ENCODE peak calls at places on chromosomes 2 and 18, in five cellular contexts. X is prostate gland, I is K562, C is HL-60, M is stomach. E is an unnamed sample.

GRCh38 chr2:39243469-39244123 is at the start of gene CDKL4:
- DNase-seq in X (no peak), I (no peak), C (peak), M (no peak), E (no peak)

GRCh38 chr18:79772865-79773696 is 24.7 kb upstream of the KCNG2 start:
- DNase-seq in X (no peak), I (no peak), C (no peak), M (no peak), E (peak)

GRCh38 chr2:237482485-237482884 is 4.6 kb upstream of the MLPH start:
- DNase-seq in X (peak), I (no peak), C (no peak), M (peak), E (peak)

GRCh38 chr2:63056309-63057065 is 5.9 kb downstream of the OTX1 start:
- DNase-seq in X (no peak), I (no peak), C (no peak), M (no peak), E (no peak)

GRCh38 chr18:58058720-58059119 is 14.7 kb downstream of the NEDD4L start:
- DNase-seq in X (no peak), I (peak), C (no peak), M (no peak), E (no peak)

GRCh38 chr2:101200714-101201113 is 49.5 kb upstream of the TBC1D8 start:
- DNase-seq in X (peak), I (no peak), C (no peak), M (no peak), E (no peak)

GRCh38 chr2:65031341-65032015 is 24.7 kb upstream of the CEP68 start:
- DNase-seq in X (peak), I (no peak), C (no peak), M (peak), E (no peak)

GRCh38 chr2:10777111-10777841 is 35.3 kb downstream of the PDIA6 start:
- DNase-seq in X (no peak), I (no peak), C (no peak), M (peak), E (no peak)

GRCh38 chr18:77019641-77020040 is 112.9 kb downstream of the MBP start:
- DNase-seq in X (no peak), I (no peak), C (no peak), M (no peak), E (no peak)

GRCh38 chr2:56132138-56132537 is 51.7 kb upstream of the CCDC85A start:
- DNase-seq in X (no peak), I (peak), C (no peak), M (no peak), E (no peak)

GRCh38 chr18:76499596-76500340 is 4.7 kb upstream of the ZNF516 start:
- DNase-seq in X (no peak), I (no peak), C (peak), M (no peak), E (no peak)

GRCh38 chr2:219178377-219179175 is 501 bp downstream of the RETREG2 start:
- DNase-seq in X (peak), I (peak), C (no peak), M (peak), E (no peak)

GRCh38 chr2:17104454-17104853 is 413.8 kb downstream of the RAD51AP2 start:
- DNase-seq in X (no peak), I (no peak), C (no peak), M (no peak), E (no peak)

GRCh38 chr2:75200140-75200985 is 1.0 kb upstream of the TACR1 start:
- DNase-seq in X (peak), I (no peak), C (no peak), M (peak), E (no peak)

GRCh38 chr2:190535119-190535439 is 557 bp upstream of the NEMP2 start:
- DNase-seq in X (no peak), I (no peak), C (no peak), M (no peak), E (no peak)

GRCh38 chr2:175366814-175367213 is 185.3 kb upstream of the ATP5MC3 start:
- DNase-seq in X (peak), I (peak), C (peak), M (no peak), E (no peak)

GRCh38 chr18:66344227-66344626 is 259.7 kb downstream of the CDH19 start:
- DNase-seq in X (no peak), I (no peak), C (no peak), M (no peak), E (no peak)

GRCh38 chr2:123720760-123721159 is 304.3 kb upstream of the CNTNAP5 start:
- DNase-seq in X (no peak), I (no peak), C (no peak), M (no peak), E (no peak)

GRCh38 chr2:74414913-74415761 is 6.3 kb downstream of the C2orf81 start:
- DNase-seq in X (peak), I (no peak), C (no peak), M (peak), E (no peak)

GRCh38 chr2:79860233-79861058 is 347.6 kb downstream of the CTNNA2 start:
- DNase-seq in X (no peak), I (peak), C (no peak), M (no peak), E (no peak)

GRCh38 chr2:171579481-171579880 is 57.2 kb downstream of the CYBRD1 start:
- DNase-seq in X (no peak), I (no peak), C (no peak), M (no peak), E (no peak)

GRCh38 chr2:95670167-95670566 is 78.4 kb downstream of the TRIM43 start:
- DNase-seq in X (no peak), I (no peak), C (no peak), M (no peak), E (no peak)

GRCh38 chr2:69138793-69139510 is 126.0 kb downstream of the ANTXR1 start:
- DNase-seq in X (no peak), I (no peak), C (no peak), M (no peak), E (no peak)

GRCh38 chr2:138155304-138155703 is 191.0 kb downstream of the HNMT start:
- DNase-seq in X (no peak), I (no peak), C (no peak), M (no peak), E (no peak)

GRCh38 chr2:196279496-196279895 is 108.1 kb upstream of the STK17B start:
- DNase-seq in X (no peak), I (no peak), C (no peak), M (no peak), E (no peak)

GRCh38 chr18:55300469-55301195 is 287.4 kb downstream of the TCF4 start:
- DNase-seq in X (no peak), I (peak), C (no peak), M (no peak), E (no peak)

GRCh38 chr2:2528801-2529200 is 197.7 kb upstream of the MYT1L start:
- DNase-seq in X (no peak), I (no peak), C (no peak), M (no peak), E (no peak)

GRCh38 chr2:217069263-217070042 is 209.6 kb upstream of the TNP1 start:
- DNase-seq in X (no peak), I (no peak), C (no peak), M (no peak), E (no peak)

GRCh38 chr2:232230557-232230956 is 148.0 kb upstream of the ALPP start:
- DNase-seq in X (no peak), I (peak), C (no peak), M (peak), E (no peak)

GRCh38 chr2:50948691-50949090 is 83.2 kb downstream of the NRXN1 start:
- DNase-seq in X (no peak), I (no peak), C (no peak), M (no peak), E (no peak)

GRCh38 chr2:99706734-99707133 is 216.9 kb upstream of the REV1 start:
- DNase-seq in X (no peak), I (no peak), C (no peak), M (no peak), E (no peak)

DNA sequence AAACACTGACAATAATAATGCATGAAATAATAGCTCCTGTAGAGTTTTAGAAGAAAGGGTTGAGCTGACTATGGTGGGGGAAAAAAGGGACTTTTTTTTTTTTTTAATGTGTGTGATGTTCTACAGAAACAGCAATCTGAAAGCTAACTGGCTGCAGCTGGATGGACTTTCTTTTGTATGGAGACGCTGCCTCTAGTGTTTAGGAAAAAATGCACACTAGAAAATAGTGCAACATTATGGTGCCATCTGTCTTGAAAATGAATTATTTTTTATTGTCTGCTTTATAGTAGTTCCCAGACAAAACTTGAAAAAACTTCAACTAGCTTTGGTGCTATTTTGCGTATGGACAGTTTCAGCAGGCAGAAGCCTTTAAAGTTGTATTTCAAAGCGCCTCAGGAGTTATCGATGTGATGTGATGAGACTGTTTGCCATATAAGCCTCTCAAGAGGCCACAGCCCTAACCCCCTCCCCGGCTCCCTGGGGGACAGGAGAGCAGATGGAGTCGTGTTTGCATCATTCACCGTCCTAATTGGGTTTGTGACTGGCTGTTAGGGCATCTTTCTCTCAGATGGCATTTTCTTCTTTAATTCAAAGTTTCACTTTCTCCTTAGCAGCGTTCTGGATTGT is 86.9 kb downstream of the LTBP1 start:
- DNase-seq in X (no peak), I (no peak), C (no peak), M (no peak), E (no peak)
- H3K4me3 ChIP-seq in X (no peak), I (no peak), C (no peak), M (peak), E (no peak)

DNA sequence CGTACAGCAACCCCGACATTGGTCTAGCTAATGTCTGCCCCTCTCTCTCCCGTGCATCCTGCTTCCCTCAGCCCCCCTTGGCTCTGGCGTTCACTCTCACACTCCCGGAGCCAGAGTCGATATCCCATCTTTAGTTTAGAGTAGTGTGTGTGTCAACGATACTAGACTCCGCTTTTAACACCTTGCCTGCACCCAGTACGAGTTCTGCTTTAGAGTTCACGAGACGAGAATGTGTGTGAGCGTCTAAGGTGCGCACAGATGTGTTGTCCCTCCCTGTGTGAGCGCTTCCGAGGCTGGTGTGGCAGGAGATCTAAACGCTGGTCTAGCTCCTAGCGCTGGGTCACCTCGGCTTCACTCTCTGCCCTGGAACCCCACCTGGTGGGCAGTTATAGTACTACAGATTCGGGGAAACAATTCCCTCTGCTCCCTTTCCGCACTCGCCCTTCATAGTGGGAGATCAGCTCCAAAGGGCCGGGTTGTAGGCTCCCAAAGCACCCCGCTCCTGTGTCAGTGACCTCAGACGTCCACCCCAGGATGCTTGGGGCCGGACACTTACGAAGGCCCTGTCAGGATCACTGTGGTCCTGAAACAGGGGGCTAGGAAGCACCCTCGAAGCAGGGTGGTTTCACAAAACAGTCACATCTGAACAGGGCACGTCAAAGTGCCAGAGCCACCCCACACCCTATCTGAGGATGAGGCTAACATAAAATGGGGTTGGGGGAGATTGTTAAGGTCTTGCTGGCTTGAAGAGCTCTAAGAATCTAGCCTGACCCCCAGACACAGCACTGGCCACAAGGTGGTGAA is 2.7 kb upstream of the CYP26B1 start:
- DNase-seq in X (peak), I (peak), C (peak), M (peak), E (peak)
- TF ChIP-seq POLR2AphosphoS5 in X (peak), I (no peak), C (no peak), M (no peak), E (no peak)

GRCh38 chr18:8365528-8365927 is 243.7 kb upstream of the RAB12 start:
- DNase-seq in X (no peak), I (no peak), C (no peak), M (no peak), E (no peak)

GRCh38 chr18:8366656-8367055 is 242.6 kb upstream of the RAB12 start:
- DNase-seq in X (no peak), I (no peak), C (no peak), M (no peak), E (no peak)

GRCh38 chr18:8366070-8366469 is 243.2 kb upstream of the RAB12 start:
- DNase-seq in X (no peak), I (no peak), C (no peak), M (no peak), E (no peak)

GRCh38 chr18:8368490-8369217 is 240.6 kb upstream of the RAB12 start:
- DNase-seq in X (no peak), I (no peak), C (no peak), M (no peak), E (no peak)

GRCh38 chr18:8367217-8367988 is 241.8 kb upstream of the RAB12 start:
- DNase-seq in X (peak), I (peak), C (no peak), M (peak), E (no peak)
- H3K4me3 ChIP-seq in X (peak), I (no peak), C (no peak), M (peak), E (peak)

GRCh38 chr18:74425876-74426275 is 31.2 kb downstream of the DIPK1C start:
- DNase-seq in X (no peak), I (no peak), C (no peak), M (no peak), E (no peak)

GRCh38 chr18:74430231-74430630 is 26.9 kb downstream of the DIPK1C start:
- DNase-seq in X (no peak), I (no peak), C (no peak), M (no peak), E (no peak)

GRCh38 chr18:74430811-74431571 is 26.1 kb downstream of the DIPK1C start:
- DNase-seq in X (no peak), I (no peak), C (no peak), M (no peak), E (no peak)

GRCh38 chr18:74425161-74425560 is 31.9 kb downstream of the DIPK1C start:
- DNase-seq in X (no peak), I (no peak), C (no peak), M (no peak), E (no peak)

DNA sequence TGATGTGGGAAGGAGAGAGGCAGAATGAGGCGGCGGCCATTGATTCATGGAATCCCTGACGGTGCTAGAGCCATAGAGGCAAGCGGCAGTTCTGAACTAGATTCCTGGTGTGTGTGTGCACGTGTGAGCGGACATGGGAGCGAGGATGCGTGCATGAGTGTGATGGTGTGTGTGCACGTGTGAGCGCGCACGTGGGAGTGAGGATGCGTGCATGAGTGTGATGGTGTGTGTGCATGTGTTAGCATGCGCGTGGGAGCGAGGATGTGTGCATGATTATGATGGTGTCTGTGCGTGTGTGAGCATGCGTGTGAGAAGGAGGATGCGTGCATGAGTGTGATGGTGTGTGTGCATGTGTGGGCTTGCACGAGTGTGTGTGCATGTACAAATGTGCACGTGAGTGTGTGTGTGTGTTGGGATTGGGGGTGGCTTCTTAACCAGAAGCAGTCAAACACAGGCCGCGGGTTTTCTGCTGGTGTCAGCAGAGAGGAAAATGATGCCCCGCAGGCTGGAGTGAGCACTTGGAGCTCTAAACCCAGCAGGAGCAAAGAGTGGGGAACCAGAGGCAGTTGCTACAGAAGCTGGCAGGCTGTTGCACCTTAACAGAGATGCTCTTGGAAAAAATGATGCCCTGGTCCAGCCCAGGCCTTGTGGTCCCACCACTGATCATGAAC is 29.5 kb downstream of the DIPK1C start:
- DNase-seq in X (no peak), I (no peak), C (no peak), M (no peak), E (no peak)
- TF ChIP-seq POLR2AphosphoS5 in X (no peak), I (no peak), C (no peak), M (no peak), E (no peak)

GRCh38 chr2:151845884-151846283 is 17.7 kb upstream of the ARL5A start:
- DNase-seq in X (no peak), I (no peak), C (no peak), M (no peak), E (no peak)

GRCh38 chr2:151844217-151844896 is 16.1 kb upstream of the ARL5A start:
- DNase-seq in X (no peak), I (no peak), C (no peak), M (no peak), E (no peak)

GRCh38 chr2:151845481-151845880 is 17.3 kb upstream of the ARL5A start:
- DNase-seq in X (no peak), I (no peak), C (no peak), M (no peak), E (no peak)

GRCh38 chr2:151842830-151843668 is 14.8 kb upstream of the ARL5A start:
- DNase-seq in X (no peak), I (no peak), C (no peak), M (no peak), E (no peak)

DNA sequence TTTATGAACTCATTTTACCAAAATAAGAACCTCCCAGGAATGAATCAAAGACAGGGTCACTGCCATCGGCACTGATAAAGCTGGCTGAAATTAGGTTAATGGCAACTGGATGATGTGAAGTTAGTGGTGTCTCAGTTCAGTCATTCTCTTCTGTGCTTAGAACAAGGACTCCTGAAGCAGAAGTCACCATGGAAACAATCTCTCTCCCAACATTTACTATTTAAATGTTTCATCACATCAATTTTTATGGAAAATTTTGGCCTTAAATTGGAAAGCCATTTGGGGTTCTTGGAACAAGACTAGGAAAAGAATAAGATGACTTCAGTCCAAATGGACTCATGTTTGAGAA is 15.4 kb upstream of the ARL5A start:
- DNase-seq in X (no peak), I (no peak), C (no peak), M (no peak), E (no peak)
- H3K4me3 ChIP-seq in X (no peak), I (no peak), C (no peak), M (no peak), E (no peak)

GRCh38 chr2:43361286-43361685 is 134.9 kb upstream of the ZFP36L2 start:
- DNase-seq in X (no peak), I (no peak), C (no peak), M (no peak), E (no peak)
- TF ChIP-seq POLR2AphosphoS5 in X (no peak), I (no peak), C (no peak), M (no peak), E (no peak)

GRCh38 chr2:174340400-174341300 is 5.9 kb downstream of the SP9 start:
- DNase-seq in X (no peak), I (no peak), C (no peak), M (no peak), E (peak)

GRCh38 chr2:174341301-174341994 is 6.7 kb downstream of the SP9 start:
- DNase-seq in X (peak), I (peak), C (peak), M (peak), E (peak)

GRCh38 chr2:174339571-174339966 is 4.8 kb downstream of the SP9 start:
- DNase-seq in X (no peak), I (no peak), C (no peak), M (no peak), E (no peak)

GRCh38 chr2:174338626-174339570 is 4.1 kb downstream of the SP9 start:
- DNase-seq in X (no peak), I (no peak), C (no peak), M (no peak), E (no peak)

DNA sequence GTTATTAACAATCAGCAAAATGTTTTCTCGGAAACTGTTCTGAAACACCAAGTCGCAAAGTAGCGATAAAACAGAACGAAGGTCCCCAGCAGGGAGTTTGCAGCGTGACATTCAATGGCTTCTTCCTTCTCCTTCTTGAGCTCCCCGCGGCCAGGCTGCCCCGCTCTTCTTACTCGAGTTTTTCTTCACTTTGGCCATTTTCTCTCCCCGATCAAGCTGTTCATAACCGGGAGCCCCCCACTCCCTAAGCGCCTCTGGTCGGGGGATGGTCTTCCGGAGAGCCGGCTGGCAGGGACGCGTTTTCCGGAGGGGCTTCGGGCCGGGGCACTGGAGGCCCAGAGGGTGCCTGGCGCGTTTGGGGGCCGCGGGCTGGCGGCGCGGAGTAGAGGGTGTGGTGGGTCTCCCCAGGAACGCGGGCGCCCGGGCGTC is 5.2 kb downstream of the SP9 start:
- DNase-seq in X (no peak), I (no peak), C (no peak), M (no peak), E (no peak)
- H3K4me3 ChIP-seq in X (no peak), I (no peak), C (peak), M (no peak), E (peak)